ENCODE peak calls at places on chromosomes 1 and 21, in seven cellular contexts. U is stimulated activated CD4-positive, alpha-beta T cell treated with anti-CD3 and anti-CD28 coated beads, Interleukin-1b, Interleukin-23, amount 100 ng/mL, for 24 hours; J is dermis microvascular lymphatic vessel endothelial cell; X is G401; T is HCT116; W is activated CD8-positive, alpha-beta memory T cell treated with anti-CD3 and anti-CD28 coated beads for 1 hour; F is putamen. C is an unnamed sample.

GRCh38 chr1:199218065-199218464 is 579.2 kb downstream of the PTPRC start:
- DNase-seq in T (no peak), W (no peak), F (no peak), X (peak; percentile 50), J (no peak), U (no peak), C (no peak)

GRCh38 chr1:112818990-112819689 is 104.0 kb upstream of the PPM1J start:
- DNase-seq in T (no peak), W (no peak), J (peak; percentile 81), X (no peak), F (no peak), U (no peak), C (no peak)

GRCh38 chr1:228271701-228272251 is 63.9 kb downstream of the OBSCN start:
- DNase-seq in W (no peak), X (no peak), F (no peak), J (no peak), U (no peak), T (no peak), C (no peak)

GRCh38 chr1:3251810-3252429 is 182.9 kb downstream of the PRDM16 start:
- DNase-seq in W (no peak), X (no peak), F (no peak), T (no peak), J (no peak), U (no peak), C (no peak)

GRCh38 chr1:205440476-205441317 is 15.1 kb downstream of the BLACAT1 start:
- DNase-seq in W (peak; percentile 57), X (peak; percentile 93), T (peak; percentile 85), F (no peak), U (peak; percentile 20), J (peak; percentile 44), C (no peak)

GRCh38 chr21:31182231-31183129 is 144.2 kb upstream of the KRTAP19-8 start:
- DNase-seq in F (no peak), U (no peak), T (no peak), J (no peak), W (peak; percentile 20), X (no peak), C (no peak)

GRCh38 chr1:151981178-151981525 is 12.5 kb downstream of the S100A10 start:
- DNase-seq in J (no peak), X (no peak), W (no peak), T (no peak), U (no peak), F (no peak), C (no peak)

GRCh38 chr1:92701147-92701546 is 83.8 kb downstream of the EVI5 start:
- DNase-seq in F (no peak), J (no peak), W (no peak), U (no peak), X (no peak), T (no peak), C (no peak)

GRCh38 chr1:15963968-15964648 is 11.8 kb downstream of the ZBTB17 start:
- DNase-seq in F (no peak), W (no peak), J (no peak), T (no peak), X (no peak), U (no peak), C (no peak)

GRCh38 chr1:200226268-200226968 is 183.4 kb downstream of the ZNF281 start:
- DNase-seq in X (no peak), J (peak; percentile 17), U (peak; percentile 2), W (no peak), T (no peak), F (no peak), C (no peak)

C was measured in NCI-H1930.